ENCODE peak calls at places on chromosome 22, in eight cellular contexts. One of them, this sample, is unnamed.

GRCh38 chr22:26536056-26536761 is 23.9 kb upstream of the TFIP11 start:
- DNase-seq in heart right ventricle: no peak
- DNase-seq in SW480: no peak
- DNase-seq in iPS DF 6.9: no peak
- DNase-seq in brain microvascular endothelial cell: no peak
- DNase-seq in activated T-cell treated with anti-CD3 and anti-CD28 coated beads, Interleukin-2, amount 50 U/mL, for 48 hours: no peak
- DNase-seq in A673: no peak
- DNase-seq in Daoy: peak
- DNase-seq in this sample: no peak

GRCh38 chr22:43396321-43396933 is 15.4 kb upstream of the MPPED1 start:
- DNase-seq in brain microvascular endothelial cell: no peak
- DNase-seq in activated T-cell treated with anti-CD3 and anti-CD28 coated beads, Interleukin-2, amount 50 U/mL, for 48 hours: no peak
- DNase-seq in heart right ventricle: no peak
- DNase-seq in SW480: no peak
- DNase-seq in Daoy: no peak
- DNase-seq in A673: no peak
- DNase-seq in iPS DF 6.9: no peak
- DNase-seq in this sample: no peak

GRCh38 chr22:33726294-33726711 is 194.0 kb downstream of the LARGE1 start:
- DNase-seq in brain microvascular endothelial cell: peak
- DNase-seq in heart right ventricle: peak
- DNase-seq in activated T-cell treated with anti-CD3 and anti-CD28 coated beads, Interleukin-2, amount 50 U/mL, for 48 hours: no peak
- DNase-seq in A673: no peak
- DNase-seq in Daoy: no peak
- DNase-seq in SW480: no peak
- DNase-seq in iPS DF 6.9: no peak
- DNase-seq in this sample: no peak

GRCh38 chr22:48800036-48800885 is 1027.4 kb downstream of the BRD1 start:
- DNase-seq in brain microvascular endothelial cell: no peak
- DNase-seq in heart right ventricle: no peak
- DNase-seq in Daoy: no peak
- DNase-seq in SW480: no peak
- DNase-seq in iPS DF 6.9: no peak
- DNase-seq in activated T-cell treated with anti-CD3 and anti-CD28 coated beads, Interleukin-2, amount 50 U/mL, for 48 hours: no peak
- DNase-seq in A673: no peak
- DNase-seq in this sample: no peak

GRCh38 chr22:43008509-43008908 is 6.4 kb downstream of the PACSIN2 start:
- DNase-seq in A673: no peak
- DNase-seq in iPS DF 6.9: no peak
- DNase-seq in brain microvascular endothelial cell: no peak
- DNase-seq in SW480: no peak
- DNase-seq in heart right ventricle: no peak
- DNase-seq in activated T-cell treated with anti-CD3 and anti-CD28 coated beads, Interleukin-2, amount 50 U/mL, for 48 hours: no peak
- DNase-seq in Daoy: no peak
- DNase-seq in this sample: no peak

GRCh38 chr22:43381693-43382092 is 30.1 kb upstream of the MPPED1 start:
- DNase-seq in SW480: no peak
- DNase-seq in A673: no peak
- DNase-seq in heart right ventricle: no peak
- DNase-seq in activated T-cell treated with anti-CD3 and anti-CD28 coated beads, Interleukin-2, amount 50 U/mL, for 48 hours: no peak
- DNase-seq in iPS DF 6.9: no peak
- DNase-seq in brain microvascular endothelial cell: no peak
- DNase-seq in Daoy: no peak
- DNase-seq in this sample: no peak

GRCh38 chr22:45948081-45948648 is 28.8 kb downstream of the WNT7B start:
- DNase-seq in Daoy: no peak
- DNase-seq in brain microvascular endothelial cell: no peak
- DNase-seq in iPS DF 6.9: no peak
- DNase-seq in SW480: no peak
- DNase-seq in heart right ventricle: no peak
- DNase-seq in A673: no peak
- DNase-seq in activated T-cell treated with anti-CD3 and anti-CD28 coated beads, Interleukin-2, amount 50 U/mL, for 48 hours: no peak
- DNase-seq in this sample: peak

GRCh38 chr22:41620646-41621098 is at the start of gene DESI1:
- DNase-seq in iPS DF 6.9: no peak
- DNase-seq in SW480: no peak
- DNase-seq in activated T-cell treated with anti-CD3 and anti-CD28 coated beads, Interleukin-2, amount 50 U/mL, for 48 hours: no peak
- DNase-seq in A673: peak
- DNase-seq in Daoy: peak
- DNase-seq in brain microvascular endothelial cell: no peak
- DNase-seq in heart right ventricle: no peak
- DNase-seq in this sample: peak

GRCh38 chr22:47376901-47377520 is 614.6 kb downstream of the TBC1D22A start:
- DNase-seq in iPS DF 6.9: no peak
- DNase-seq in Daoy: no peak
- DNase-seq in SW480: no peak
- DNase-seq in heart right ventricle: no peak
- DNase-seq in activated T-cell treated with anti-CD3 and anti-CD28 coated beads, Interleukin-2, amount 50 U/mL, for 48 hours: no peak
- DNase-seq in A673: no peak
- DNase-seq in brain microvascular endothelial cell: no peak
- DNase-seq in this sample: no peak

GRCh38 chr22:23613193-23613973 is 18.7 kb downstream of the DRICH1 start:
- DNase-seq in Daoy: peak
- DNase-seq in brain microvascular endothelial cell: no peak
- DNase-seq in heart right ventricle: no peak
- DNase-seq in activated T-cell treated with anti-CD3 and anti-CD28 coated beads, Interleukin-2, amount 50 U/mL, for 48 hours: no peak
- DNase-seq in A673: no peak
- DNase-seq in SW480: no peak
- DNase-seq in iPS DF 6.9: no peak
- DNase-seq in this sample: no peak

GRCh38 chr22:30697975-30698374 is 3.3 kb downstream of the OSBP2 start:
- DNase-seq in activated T-cell treated with anti-CD3 and anti-CD28 coated beads, Interleukin-2, amount 50 U/mL, for 48 hours: no peak
- DNase-seq in iPS DF 6.9: no peak
- DNase-seq in A673: no peak
- DNase-seq in Daoy: no peak
- DNase-seq in SW480: no peak
- DNase-seq in brain microvascular endothelial cell: no peak
- DNase-seq in heart right ventricle: no peak
- DNase-seq in this sample: no peak

GRCh38 chr22:45480717-45481116 is 22.0 kb upstream of the FBLN1 start:
- DNase-seq in A673: no peak
- DNase-seq in activated T-cell treated with anti-CD3 and anti-CD28 coated beads, Interleukin-2, amount 50 U/mL, for 48 hours: no peak
- DNase-seq in iPS DF 6.9: no peak
- DNase-seq in brain microvascular endothelial cell: no peak
- DNase-seq in Daoy: no peak
- DNase-seq in heart right ventricle: no peak
- DNase-seq in SW480: no peak
- DNase-seq in this sample: no peak

GRCh38 chr22:37198290-37199102 is 10.4 kb upstream of the C1QTNF6 start:
- DNase-seq in brain microvascular endothelial cell: peak
- DNase-seq in heart right ventricle: peak
- DNase-seq in iPS DF 6.9: no peak
- DNase-seq in Daoy: peak
- DNase-seq in SW480: peak
- DNase-seq in A673: peak
- DNase-seq in activated T-cell treated with anti-CD3 and anti-CD28 coated beads, Interleukin-2, amount 50 U/mL, for 48 hours: peak
- DNase-seq in this sample: peak

GRCh38 chr22:41845380-41846267 is 12.7 kb downstream of the SREBF2 start:
- DNase-seq in A673: no peak
- DNase-seq in Daoy: no peak
- DNase-seq in activated T-cell treated with anti-CD3 and anti-CD28 coated beads, Interleukin-2, amount 50 U/mL, for 48 hours: no peak
- DNase-seq in heart right ventricle: no peak
- DNase-seq in brain microvascular endothelial cell: no peak
- DNase-seq in iPS DF 6.9: no peak
- DNase-seq in SW480: no peak
- DNase-seq in this sample: peak

GRCh38 chr22:50226224-50227165 is 18.3 kb downstream of the TUBGCP6 start:
- DNase-seq in Daoy: peak
- DNase-seq in brain microvascular endothelial cell: no peak
- DNase-seq in iPS DF 6.9: no peak
- DNase-seq in activated T-cell treated with anti-CD3 and anti-CD28 coated beads, Interleukin-2, amount 50 U/mL, for 48 hours: no peak
- DNase-seq in SW480: no peak
- DNase-seq in A673: no peak
- DNase-seq in heart right ventricle: no peak
- DNase-seq in this sample: no peak

GRCh38 chr22:31650391-31650790 is 11.6 kb downstream of the PISD start:
- DNase-seq in A673: no peak
- DNase-seq in Daoy: peak
- DNase-seq in heart right ventricle: no peak
- DNase-seq in iPS DF 6.9: no peak
- DNase-seq in activated T-cell treated with anti-CD3 and anti-CD28 coated beads, Interleukin-2, amount 50 U/mL, for 48 hours: no peak
- DNase-seq in SW480: no peak
- DNase-seq in brain microvascular endothelial cell: peak
- DNase-seq in this sample: no peak

GRCh38 chr22:30460147-30460546 is 11.7 kb downstream of the SEC14L3 start:
- DNase-seq in activated T-cell treated with anti-CD3 and anti-CD28 coated beads, Interleukin-2, amount 50 U/mL, for 48 hours: no peak
- DNase-seq in Daoy: no peak
- DNase-seq in brain microvascular endothelial cell: no peak
- DNase-seq in iPS DF 6.9: no peak
- DNase-seq in SW480: no peak
- DNase-seq in heart right ventricle: no peak
- DNase-seq in A673: no peak
- DNase-seq in this sample: no peak

GRCh38 chr22:18111759-18112330 is 1.2 kb downstream of the TUBA8 start:
- DNase-seq in brain microvascular endothelial cell: no peak
- DNase-seq in SW480: no peak
- DNase-seq in activated T-cell treated with anti-CD3 and anti-CD28 coated beads, Interleukin-2, amount 50 U/mL, for 48 hours: no peak
- DNase-seq in heart right ventricle: peak
- DNase-seq in Daoy: no peak
- DNase-seq in A673: no peak
- DNase-seq in iPS DF 6.9: no peak
- DNase-seq in this sample: no peak

GRCh38 chr22:33022231-33022630 is 36.0 kb downstream of the SYN3 start:
- DNase-seq in Daoy: no peak
- DNase-seq in heart right ventricle: no peak
- DNase-seq in SW480: no peak
- DNase-seq in activated T-cell treated with anti-CD3 and anti-CD28 coated beads, Interleukin-2, amount 50 U/mL, for 48 hours: no peak
- DNase-seq in brain microvascular endothelial cell: no peak
- DNase-seq in iPS DF 6.9: no peak
- DNase-seq in A673: no peak
- DNase-seq in this sample: no peak